ENCODE peak calls at places on chromosomes 7 and 10, in four cellular contexts. U is NCI-H1092 treated with DMSO at 0.1 percent for 48 hours, F is uterus, H is left ventricle myocardium superior. Q is an unnamed sample.

GRCh38 chr7:27994639-27995038 is 186.0 kb downstream of the JAZF1 start:
- DNase-seq in F (no peak), H (no peak), U (peak), Q (no peak)

GRCh38 chr10:130741901-130742625 is 569.5 kb downstream of the TCERG1L start:
- DNase-seq in H (no peak), F (no peak), U (no peak), Q (no peak)

GRCh38 chr10:63657812-63658211 is 136.6 kb downstream of the REEP3 start:
- DNase-seq in U (peak), H (no peak), F (no peak), Q (no peak)

GRCh38 chr7:109282726-109283125 is 713.1 kb downstream of the DNAJB9 start:
- DNase-seq in H (no peak), F (no peak), U (no peak), Q (no peak)

GRCh38 chr7:153590571-153590970 is 461.6 kb upstream of the DPP6 start:
- DNase-seq in H (no peak), U (no peak), F (no peak), Q (no peak)

GRCh38 chr10:600234-600633 is 89.2 kb downstream of the DIP2C start:
- DNase-seq in U (no peak), H (no peak), F (no peak), Q (no peak)

GRCh38 chr7:148191391-148192076 is 399.0 kb upstream of the C7orf33 start:
- DNase-seq in U (peak), F (no peak), H (no peak), Q (no peak)

GRCh38 chr7:76358053-76358477 is 726 bp downstream of the YWHAG start:
- DNase-seq in F (peak), U (peak), H (peak), Q (peak)

GRCh38 chr10:33484787-33485186 is 150.3 kb upstream of the NRP1 start:
- DNase-seq in H (no peak), F (peak), U (no peak), Q (no peak)

GRCh38 chr7:156560075-156560474 is 80.5 kb upstream of the RNF32 start:
- DNase-seq in F (no peak), H (no peak), U (no peak), Q (no peak)

GRCh38 chr7:112362796-112363195 is 87.5 kb upstream of the IFRD1 start:
- DNase-seq in F (no peak), H (no peak), U (peak), Q (no peak)

GRCh38 chr10:117204316-117204715 is 7.0 kb downstream of the KCNK18 start:
- DNase-seq in F (no peak), H (no peak), U (no peak), Q (no peak)

GRCh38 chr10:46327685-46328084 is 40.9 kb downstream of the ANTXRL start:
- DNase-seq in U (no peak), H (no peak), F (no peak), Q (peak)

GRCh38 chr10:62084434-62084833 is 182.9 kb downstream of the ARID5B start:
- DNase-seq in F (no peak), U (no peak), H (no peak), Q (no peak)

GRCh38 chr7:137146012-137146455 is 197.5 kb downstream of the PTN start:
- DNase-seq in H (no peak), F (no peak), U (no peak), Q (no peak)

GRCh38 chr10:75507469-75507868 is 76.0 kb downstream of the LRMDA start:
- DNase-seq in F (no peak), U (no peak), H (no peak), Q (no peak)

GRCh38 chr7:116669769-116670168 is 2.2 kb upstream of the MET start:
- DNase-seq in F (no peak), H (no peak), U (no peak), Q (no peak)

GRCh38 chr10:126569513-126570447 is 100.7 kb downstream of the C10orf90 start:
- DNase-seq in H (no peak), U (no peak), F (no peak), Q (no peak)

GRCh38 chr10:121526801-121527221 is 71.4 kb downstream of the FGFR2 start:
- DNase-seq in F (no peak), U (peak), H (no peak), Q (no peak)